ENCODE peak calls at places on chromosomes 6 and 20, in seven cellular contexts. One of them, this sample, is unnamed.

GRCh38 chr6:35687658-35688604 is 784 bp downstream of the FKBP5 start:
- DNase-seq in brain microvascular endothelial cell: no peak
- DNase-seq in iPS DF 6.9: no peak
- DNase-seq in cardiac muscle cell: peak; percentile 54
- DNase-seq in tibial nerve: peak; percentile 55
- DNase-seq in stomach: peak; percentile 69
- DNase-seq in mesendoderm: peak; percentile 78
- DNase-seq in this sample: peak; percentile 67

GRCh38 chr6:85401186-85402062 is 48.5 kb upstream of the NT5E start:
- DNase-seq in brain microvascular endothelial cell: no peak
- DNase-seq in iPS DF 6.9: no peak
- DNase-seq in cardiac muscle cell: no peak
- DNase-seq in tibial nerve: no peak
- DNase-seq in stomach: no peak
- DNase-seq in mesendoderm: no peak
- DNase-seq in this sample: no peak

GRCh38 chr20:19976595-19977372 is 40.4 kb upstream of the NAA20 start:
- DNase-seq in brain microvascular endothelial cell: peak; percentile 73
- DNase-seq in iPS DF 6.9: no peak
- DNase-seq in cardiac muscle cell: peak; percentile 79
- DNase-seq in tibial nerve: peak; percentile 46
- DNase-seq in stomach: peak; percentile 62
- DNase-seq in mesendoderm: peak; percentile 95
- DNase-seq in this sample: peak; percentile 66

GRCh38 chr6:31737315-31738047 is 1.2 kb upstream of the CLIC1 start:
- DNase-seq in brain microvascular endothelial cell: no peak
- DNase-seq in iPS DF 6.9: no peak
- DNase-seq in cardiac muscle cell: peak; percentile 55
- DNase-seq in tibial nerve: no peak
- DNase-seq in stomach: no peak
- DNase-seq in mesendoderm: peak; percentile 68
- DNase-seq in this sample: no peak

GRCh38 chr6:111367393-111368088 is 115.5 kb downstream of the REV3L start:
- DNase-seq in brain microvascular endothelial cell: no peak
- DNase-seq in iPS DF 6.9: no peak
- DNase-seq in cardiac muscle cell: peak; percentile 9
- DNase-seq in tibial nerve: no peak
- DNase-seq in stomach: no peak
- DNase-seq in mesendoderm: no peak
- DNase-seq in this sample: no peak

GRCh38 chr6:44078795-44079671 is 48.2 kb downstream of the MRPL14 start:
- DNase-seq in brain microvascular endothelial cell: no peak
- DNase-seq in iPS DF 6.9: peak; percentile 75
- DNase-seq in cardiac muscle cell: peak; percentile 76
- DNase-seq in tibial nerve: peak; percentile 88
- DNase-seq in stomach: peak; percentile 82
- DNase-seq in mesendoderm: peak; percentile 82
- DNase-seq in this sample: peak; percentile 77

GRCh38 chr20:6613280-6613861 is 154.1 kb upstream of the BMP2 start:
- DNase-seq in brain microvascular endothelial cell: no peak
- DNase-seq in iPS DF 6.9: no peak
- DNase-seq in cardiac muscle cell: no peak
- DNase-seq in tibial nerve: no peak
- DNase-seq in stomach: no peak
- DNase-seq in mesendoderm: peak; percentile 44
- DNase-seq in this sample: no peak

GRCh38 chr20:17395729-17396128 is 135.4 kb downstream of the BFSP1 start:
- DNase-seq in brain microvascular endothelial cell: no peak
- DNase-seq in iPS DF 6.9: no peak
- DNase-seq in cardiac muscle cell: no peak
- DNase-seq in tibial nerve: no peak
- DNase-seq in stomach: no peak
- DNase-seq in mesendoderm: no peak
- DNase-seq in this sample: no peak

GRCh38 chr6:167825759-167826229 is 917 bp upstream of the AFDN start:
- DNase-seq in brain microvascular endothelial cell: no peak
- DNase-seq in iPS DF 6.9: no peak
- DNase-seq in cardiac muscle cell: peak; percentile 70
- DNase-seq in tibial nerve: no peak
- DNase-seq in stomach: peak; percentile 84
- DNase-seq in mesendoderm: peak; percentile 89
- DNase-seq in this sample: peak; percentile 67

GRCh38 chr6:26445934-26446667 is 5.8 kb downstream of the BTN3A3 start:
- DNase-seq in brain microvascular endothelial cell: no peak
- DNase-seq in iPS DF 6.9: no peak
- DNase-seq in cardiac muscle cell: no peak
- DNase-seq in tibial nerve: no peak
- DNase-seq in stomach: no peak
- DNase-seq in mesendoderm: no peak
- DNase-seq in this sample: no peak

GRCh38 chr6:30463242-30463641 is 26.1 kb upstream of the HLA-E start:
- DNase-seq in brain microvascular endothelial cell: no peak
- DNase-seq in iPS DF 6.9: no peak
- DNase-seq in cardiac muscle cell: no peak
- DNase-seq in tibial nerve: no peak
- DNase-seq in stomach: no peak
- DNase-seq in mesendoderm: no peak
- DNase-seq in this sample: no peak

GRCh38 chr20:61627791-61628415 is 375.8 kb downstream of the CDH4 start:
- DNase-seq in brain microvascular endothelial cell: no peak
- DNase-seq in iPS DF 6.9: no peak
- DNase-seq in cardiac muscle cell: no peak
- DNase-seq in tibial nerve: no peak
- DNase-seq in stomach: no peak
- DNase-seq in mesendoderm: no peak
- DNase-seq in this sample: no peak

GRCh38 chr20:56202493-56203077 is 45.9 kb upstream of the MC3R start:
- DNase-seq in brain microvascular endothelial cell: peak; percentile 2
- DNase-seq in iPS DF 6.9: no peak
- DNase-seq in cardiac muscle cell: peak; percentile 3
- DNase-seq in tibial nerve: no peak
- DNase-seq in stomach: no peak
- DNase-seq in mesendoderm: no peak
- DNase-seq in this sample: no peak

GRCh38 chr20:48826883-48827771 is 672 bp downstream of the PREX1 start:
- DNase-seq in brain microvascular endothelial cell: no peak
- DNase-seq in iPS DF 6.9: no peak
- DNase-seq in cardiac muscle cell: peak; percentile 27
- DNase-seq in tibial nerve: no peak
- DNase-seq in stomach: peak; percentile 37
- DNase-seq in mesendoderm: peak; percentile 78
- DNase-seq in this sample: no peak

GRCh38 chr6:165446331-165446730 is 136.9 kb upstream of the C6orf118 start:
- DNase-seq in brain microvascular endothelial cell: no peak
- DNase-seq in iPS DF 6.9: no peak
- DNase-seq in cardiac muscle cell: no peak
- DNase-seq in tibial nerve: no peak
- DNase-seq in stomach: no peak
- DNase-seq in mesendoderm: peak; percentile 26
- DNase-seq in this sample: no peak

GRCh38 chr6:7975764-7976146 is 65.2 kb upstream of the TXNDC5 start:
- DNase-seq in brain microvascular endothelial cell: no peak
- DNase-seq in iPS DF 6.9: no peak
- DNase-seq in cardiac muscle cell: peak; percentile 60
- DNase-seq in tibial nerve: no peak
- DNase-seq in stomach: peak; percentile 29
- DNase-seq in mesendoderm: no peak
- DNase-seq in this sample: no peak

GRCh38 chr20:17966432-17967312 is 1.9 kb downstream of the SNX5 start:
- DNase-seq in brain microvascular endothelial cell: peak; percentile 25
- DNase-seq in iPS DF 6.9: no peak
- DNase-seq in cardiac muscle cell: peak; percentile 64
- DNase-seq in tibial nerve: no peak
- DNase-seq in stomach: no peak
- DNase-seq in mesendoderm: peak; percentile 45
- DNase-seq in this sample: no peak

GRCh38 chr6:30325873-30326445 is 768 bp upstream of the TRIM39 start:
- DNase-seq in brain microvascular endothelial cell: no peak
- DNase-seq in iPS DF 6.9: peak; percentile 60
- DNase-seq in cardiac muscle cell: no peak
- DNase-seq in tibial nerve: peak; percentile 28
- DNase-seq in stomach: no peak
- DNase-seq in mesendoderm: peak; percentile 96
- DNase-seq in this sample: no peak

GRCh38 chr6:52958546-52959255 is 36.4 kb downstream of the GSTA4 start:
- DNase-seq in brain microvascular endothelial cell: no peak
- DNase-seq in iPS DF 6.9: no peak
- DNase-seq in cardiac muscle cell: no peak
- DNase-seq in tibial nerve: no peak
- DNase-seq in stomach: no peak
- DNase-seq in mesendoderm: peak; percentile 23
- DNase-seq in this sample: no peak

GRCh38 chr6:67630146-67630545 is 1004.9 kb upstream of the ADGRB3 start:
- DNase-seq in brain microvascular endothelial cell: peak; percentile 91
- DNase-seq in iPS DF 6.9: no peak
- DNase-seq in cardiac muscle cell: peak; percentile 97
- DNase-seq in tibial nerve: no peak
- DNase-seq in stomach: no peak
- DNase-seq in mesendoderm: peak; percentile 62
- DNase-seq in this sample: no peak

GRCh38 chr6:122394016-122394415 is 5.4 kb upstream of the HSF2 start:
- DNase-seq in brain microvascular endothelial cell: no peak
- DNase-seq in iPS DF 6.9: no peak
- DNase-seq in cardiac muscle cell: no peak
- DNase-seq in tibial nerve: no peak
- DNase-seq in stomach: no peak
- DNase-seq in mesendoderm: no peak
- DNase-seq in this sample: no peak

GRCh38 chr6:18504232-18504596 is 117.1 kb downstream of the RNF144B start:
- DNase-seq in brain microvascular endothelial cell: no peak
- DNase-seq in iPS DF 6.9: no peak
- DNase-seq in cardiac muscle cell: no peak
- DNase-seq in tibial nerve: no peak
- DNase-seq in stomach: no peak
- DNase-seq in mesendoderm: no peak
- DNase-seq in this sample: no peak
- H3K4me3 ChIP-seq in brain microvascular endothelial cell: no peak overlapping the region
- H3K4me3 ChIP-seq in iPS DF 6.9: no peak overlapping the region
- H3K4me3 ChIP-seq in cardiac muscle cell: no peak overlapping the region
- H3K4me3 ChIP-seq in tibial nerve: no peak overlapping the region
- H3K4me3 ChIP-seq in stomach: no peak overlapping the region
- H3K4me3 ChIP-seq in mesendoderm: no peak overlapping the region
- H3K4me3 ChIP-seq in this sample: no peak overlapping the region

GRCh38 chr6:105024803-105025202 is 67.9 kb downstream of the LIN28B start:
- DNase-seq in brain microvascular endothelial cell: no peak
- DNase-seq in iPS DF 6.9: no peak
- DNase-seq in cardiac muscle cell: no peak
- DNase-seq in tibial nerve: no peak
- DNase-seq in stomach: no peak
- DNase-seq in mesendoderm: peak; percentile 50
- DNase-seq in this sample: no peak
- H3K36me3 ChIP-seq in brain microvascular endothelial cell: no peaks in the 10 kb centered on the region
- H3K36me3 ChIP-seq in iPS DF 6.9: no peaks in the 10 kb centered on the region
- H3K36me3 ChIP-seq in cardiac muscle cell: peaks cover 5% of the 10 kb centered on the region
- H3K36me3 ChIP-seq in tibial nerve: no peaks in the 10 kb centered on the region
- H3K36me3 ChIP-seq in stomach: no peaks in the 10 kb centered on the region
- H3K36me3 ChIP-seq in mesendoderm: no peaks in the 10 kb centered on the region
- H3K36me3 ChIP-seq in this sample: no peaks in the 10 kb centered on the region

GRCh38 chr6:2764610-2765165 is 505 bp upstream of the WRNIP1 start:
- DNase-seq in brain microvascular endothelial cell: peak; percentile 69
- DNase-seq in iPS DF 6.9: no peak
- DNase-seq in cardiac muscle cell: peak; percentile 82
- DNase-seq in tibial nerve: peak; percentile 56
- DNase-seq in stomach: no peak
- DNase-seq in mesendoderm: peak; percentile 69
- DNase-seq in this sample: peak; percentile 44

GRCh38 chr6:2763345-2763841 is 1.8 kb upstream of the WRNIP1 start:
- DNase-seq in brain microvascular endothelial cell: no peak
- DNase-seq in iPS DF 6.9: no peak
- DNase-seq in cardiac muscle cell: peak; percentile 36
- DNase-seq in tibial nerve: no peak
- DNase-seq in stomach: no peak
- DNase-seq in mesendoderm: no peak
- DNase-seq in this sample: peak; percentile 47

GRCh38 chr6:2765166-2765895 is at the start of gene WRNIP1:
- DNase-seq in brain microvascular endothelial cell: peak; percentile 99
- DNase-seq in iPS DF 6.9: peak; percentile 96
- DNase-seq in cardiac muscle cell: peak; percentile 99
- DNase-seq in tibial nerve: peak; percentile 97
- DNase-seq in stomach: peak; percentile 99
- DNase-seq in mesendoderm: peak; percentile 100
- DNase-seq in this sample: peak; percentile 98

GRCh38 chr6:2765896-2766766 is 938 bp downstream of the WRNIP1 start:
- DNase-seq in brain microvascular endothelial cell: no peak
- DNase-seq in iPS DF 6.9: no peak
- DNase-seq in cardiac muscle cell: peak; percentile 56
- DNase-seq in tibial nerve: no peak
- DNase-seq in stomach: peak; percentile 53
- DNase-seq in mesendoderm: peak; percentile 61
- DNase-seq in this sample: peak; percentile 41

DNA sequence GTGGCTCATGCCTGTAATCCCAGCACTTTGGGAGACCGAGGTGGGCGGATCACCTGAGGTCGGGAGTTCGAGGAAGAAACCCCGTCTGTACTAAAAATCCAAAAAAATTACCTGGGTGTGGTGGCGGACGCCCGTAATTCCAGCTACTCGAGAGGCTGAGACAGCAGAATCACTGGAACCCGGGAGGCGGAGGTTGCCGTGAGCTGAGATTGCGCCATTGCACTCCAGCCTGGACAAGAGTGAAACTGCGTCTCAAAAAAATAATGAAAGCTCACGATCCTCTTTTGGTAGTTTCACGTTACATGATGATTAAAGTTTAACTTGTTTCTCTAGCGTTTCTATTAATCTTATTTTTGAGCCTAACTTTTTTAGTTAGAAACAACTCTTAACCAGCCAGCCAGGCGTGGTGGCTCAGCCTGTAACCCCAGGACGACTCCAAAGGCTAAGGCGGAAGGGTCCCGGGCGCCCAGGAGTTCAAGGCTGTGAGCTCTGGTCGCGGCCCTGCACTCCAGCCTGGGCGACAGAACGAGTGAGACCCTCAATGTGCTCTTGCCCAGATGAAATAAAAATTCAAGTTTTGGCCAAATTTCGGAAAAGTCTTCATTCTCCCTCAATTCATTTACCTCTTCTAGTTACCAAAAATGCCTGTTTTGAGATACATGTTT is 1.2 kb upstream of the WRNIP1 start:
- DNase-seq in brain microvascular endothelial cell: no peak
- DNase-seq in iPS DF 6.9: no peak
- DNase-seq in cardiac muscle cell: no peak
- DNase-seq in tibial nerve: no peak
- DNase-seq in stomach: no peak
- DNase-seq in mesendoderm: no peak
- DNase-seq in this sample: no peak
- H3K4me3 ChIP-seq in brain microvascular endothelial cell: peak overlapping the region; percentile 67
- H3K4me3 ChIP-seq in iPS DF 6.9: no peak overlapping the region
- H3K4me3 ChIP-seq in cardiac muscle cell: no peak overlapping the region
- H3K4me3 ChIP-seq in tibial nerve: peak overlapping the region; percentile 68
- H3K4me3 ChIP-seq in stomach: peak overlapping the region; percentile 91
- H3K4me3 ChIP-seq in mesendoderm: no peak overlapping the region
- H3K4me3 ChIP-seq in this sample: no peak overlapping the region

DNA sequence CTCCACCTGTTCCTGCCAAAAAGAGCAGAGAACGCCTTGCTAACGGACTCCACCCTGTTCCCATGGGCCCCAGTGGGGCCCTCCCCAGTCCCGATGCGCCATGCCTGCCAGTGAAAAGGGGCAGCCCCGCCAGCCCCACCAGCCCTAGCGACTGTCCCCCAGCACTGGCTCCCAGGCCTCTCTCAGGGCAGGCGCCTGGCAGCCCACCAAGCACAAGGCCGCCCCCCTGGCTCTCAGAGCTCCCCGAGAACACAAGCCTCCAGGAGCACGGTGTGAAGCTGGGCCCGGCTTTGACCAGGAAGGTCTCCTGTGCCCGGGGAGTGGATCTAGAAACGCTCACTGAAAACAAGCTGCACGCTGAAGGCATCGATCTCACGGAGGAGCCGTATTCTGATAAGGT is 201.8 kb downstream of the SASH1 start:
- DNase-seq in brain microvascular endothelial cell: no peak
- DNase-seq in iPS DF 6.9: no peak
- DNase-seq in cardiac muscle cell: no peak
- DNase-seq in tibial nerve: no peak
- DNase-seq in stomach: no peak
- DNase-seq in mesendoderm: no peak
- DNase-seq in this sample: no peak
- H3K36me3 ChIP-seq in brain microvascular endothelial cell: peaks cover 76% of the 10 kb centered on the region
- H3K36me3 ChIP-seq in iPS DF 6.9: peaks cover 13% of the 10 kb centered on the region
- H3K36me3 ChIP-seq in cardiac muscle cell: peaks cover 11% of the 10 kb centered on the region
- H3K36me3 ChIP-seq in tibial nerve: peaks cover 100% of the 10 kb centered on the region
- H3K36me3 ChIP-seq in stomach: peaks cover 96% of the 10 kb centered on the region
- H3K36me3 ChIP-seq in mesendoderm: peaks cover 7% of the 10 kb centered on the region
- H3K36me3 ChIP-seq in this sample: peaks cover 40% of the 10 kb centered on the region